ENCODE peak calls at places on chromosomes 5 and 9, in nine cellular contexts. One of them, this sample, is unnamed.
A peak's percentile ranks its signal among the peaks of the same experiment; 100 is the strongest.

GRCh38 chr5:145718956-145719355 is 116.2 kb downstream of the PRELID2 start:
- DNase-seq in dorsolateral prefrontal cortex: no peak
- DNase-seq in gastrocnemius medialis: no peak
- DNase-seq in WERI-Rb-1: no peak
- DNase-seq in colonic mucosa: no peak
- DNase-seq in A549: peak; percentile 10
- DNase-seq in coronary artery: no peak
- DNase-seq in sigmoid colon: no peak
- DNase-seq in upper lobe of right lung: no peak
- DNase-seq in this sample: peak; percentile 49

GRCh38 chr5:134769206-134769605 is 10.6 kb downstream of the DDX46 start:
- DNase-seq in dorsolateral prefrontal cortex: no peak
- DNase-seq in gastrocnemius medialis: no peak
- DNase-seq in WERI-Rb-1: no peak
- DNase-seq in colonic mucosa: no peak
- DNase-seq in A549: no peak
- DNase-seq in coronary artery: no peak
- DNase-seq in sigmoid colon: no peak
- DNase-seq in upper lobe of right lung: no peak
- DNase-seq in this sample: peak; percentile 65

GRCh38 chr9:84266087-84266561 is 74.4 kb downstream of the SLC28A3 start:
- DNase-seq in dorsolateral prefrontal cortex: no peak
- DNase-seq in gastrocnemius medialis: no peak
- DNase-seq in WERI-Rb-1: no peak
- DNase-seq in colonic mucosa: peak; percentile 20
- DNase-seq in A549: peak; percentile 9
- DNase-seq in coronary artery: no peak
- DNase-seq in sigmoid colon: no peak
- DNase-seq in upper lobe of right lung: no peak
- DNase-seq in this sample: no peak

GRCh38 chr9:83423815-83424707 is 114.1 kb downstream of the FRMD3 start:
- DNase-seq in dorsolateral prefrontal cortex: no peak
- DNase-seq in gastrocnemius medialis: no peak
- DNase-seq in WERI-Rb-1: peak; percentile 38
- DNase-seq in colonic mucosa: no peak
- DNase-seq in A549: no peak
- DNase-seq in coronary artery: no peak
- DNase-seq in sigmoid colon: no peak
- DNase-seq in upper lobe of right lung: no peak
- DNase-seq in this sample: no peak

GRCh38 chr5:40689442-40689841 is 9.7 kb downstream of the PTGER4 start:
- DNase-seq in dorsolateral prefrontal cortex: no peak
- DNase-seq in gastrocnemius medialis: no peak
- DNase-seq in WERI-Rb-1: no peak
- DNase-seq in colonic mucosa: peak; percentile 37
- DNase-seq in A549: peak; percentile 79
- DNase-seq in coronary artery: no peak
- DNase-seq in sigmoid colon: no peak
- DNase-seq in upper lobe of right lung: no peak
- DNase-seq in this sample: peak; percentile 91

GRCh38 chr9:34592895-34593601 is 3.5 kb upstream of the CNTFR start:
- DNase-seq in dorsolateral prefrontal cortex: no peak
- DNase-seq in gastrocnemius medialis: peak; percentile 94
- DNase-seq in WERI-Rb-1: no peak
- DNase-seq in colonic mucosa: peak; percentile 45
- DNase-seq in A549: no peak
- DNase-seq in coronary artery: no peak
- DNase-seq in sigmoid colon: peak; percentile 92
- DNase-seq in upper lobe of right lung: peak; percentile 84
- DNase-seq in this sample: no peak

GRCh38 chr9:12426198-12426864 is 266.9 kb upstream of the TYRP1 start:
- DNase-seq in dorsolateral prefrontal cortex: no peak
- DNase-seq in gastrocnemius medialis: no peak
- DNase-seq in WERI-Rb-1: no peak
- DNase-seq in colonic mucosa: no peak
- DNase-seq in A549: no peak
- DNase-seq in coronary artery: no peak
- DNase-seq in sigmoid colon: no peak
- DNase-seq in upper lobe of right lung: no peak
- DNase-seq in this sample: no peak

GRCh38 chr9:14170392-14170931 is 143.5 kb downstream of the NFIB start:
- DNase-seq in dorsolateral prefrontal cortex: no peak
- DNase-seq in gastrocnemius medialis: no peak
- DNase-seq in WERI-Rb-1: no peak
- DNase-seq in colonic mucosa: no peak
- DNase-seq in A549: no peak
- DNase-seq in coronary artery: no peak
- DNase-seq in sigmoid colon: no peak
- DNase-seq in upper lobe of right lung: no peak
- DNase-seq in this sample: no peak

GRCh38 chr5:138716456-138716924 is 36.7 kb upstream of the CTNNA1 start:
- DNase-seq in dorsolateral prefrontal cortex: no peak
- DNase-seq in gastrocnemius medialis: no peak
- DNase-seq in WERI-Rb-1: no peak
- DNase-seq in colonic mucosa: no peak
- DNase-seq in A549: no peak
- DNase-seq in coronary artery: no peak
- DNase-seq in sigmoid colon: no peak
- DNase-seq in upper lobe of right lung: no peak
- DNase-seq in this sample: no peak

GRCh38 chr5:164921722-164922121 is 1416.3 kb downstream of the MAT2B start:
- DNase-seq in dorsolateral prefrontal cortex: no peak
- DNase-seq in gastrocnemius medialis: no peak
- DNase-seq in WERI-Rb-1: no peak
- DNase-seq in colonic mucosa: no peak
- DNase-seq in A549: no peak
- DNase-seq in coronary artery: no peak
- DNase-seq in sigmoid colon: no peak
- DNase-seq in upper lobe of right lung: no peak
- DNase-seq in this sample: no peak

GRCh38 chr5:40622463-40623252 is 57.1 kb upstream of the PTGER4 start:
- DNase-seq in dorsolateral prefrontal cortex: no peak
- DNase-seq in gastrocnemius medialis: no peak
- DNase-seq in WERI-Rb-1: no peak
- DNase-seq in colonic mucosa: no peak
- DNase-seq in A549: no peak
- DNase-seq in coronary artery: no peak
- DNase-seq in sigmoid colon: no peak
- DNase-seq in upper lobe of right lung: no peak
- DNase-seq in this sample: no peak

GRCh38 chr5:181160144-181160754 is 12.9 kb downstream of the OR2V2 start:
- DNase-seq in dorsolateral prefrontal cortex: peak; percentile 43
- DNase-seq in gastrocnemius medialis: no peak
- DNase-seq in WERI-Rb-1: peak; percentile 53
- DNase-seq in colonic mucosa: no peak
- DNase-seq in A549: peak; percentile 87
- DNase-seq in coronary artery: no peak
- DNase-seq in sigmoid colon: peak; percentile 83
- DNase-seq in upper lobe of right lung: no peak
- DNase-seq in this sample: peak; percentile 53

GRCh38 chr9:87443006-87443405 is 54.7 kb upstream of the DAPK1 start:
- DNase-seq in dorsolateral prefrontal cortex: no peak
- DNase-seq in gastrocnemius medialis: no peak
- DNase-seq in WERI-Rb-1: no peak
- DNase-seq in colonic mucosa: no peak
- DNase-seq in A549: no peak
- DNase-seq in coronary artery: no peak
- DNase-seq in sigmoid colon: no peak
- DNase-seq in upper lobe of right lung: no peak
- DNase-seq in this sample: no peak

GRCh38 chr5:24068507-24068906 is 561.1 kb downstream of the PRDM9 start:
- DNase-seq in dorsolateral prefrontal cortex: no peak
- DNase-seq in gastrocnemius medialis: no peak
- DNase-seq in WERI-Rb-1: no peak
- DNase-seq in colonic mucosa: no peak
- DNase-seq in A549: no peak
- DNase-seq in coronary artery: no peak
- DNase-seq in sigmoid colon: no peak
- DNase-seq in upper lobe of right lung: no peak
- DNase-seq in this sample: no peak

GRCh38 chr5:132459983-132460834 is 30.4 kb downstream of the IRF1 start:
- DNase-seq in dorsolateral prefrontal cortex: no peak
- DNase-seq in gastrocnemius medialis: peak; percentile 92
- DNase-seq in WERI-Rb-1: no peak
- DNase-seq in colonic mucosa: no peak
- DNase-seq in A549: no peak
- DNase-seq in coronary artery: no peak
- DNase-seq in sigmoid colon: peak; percentile 60
- DNase-seq in upper lobe of right lung: no peak
- DNase-seq in this sample: no peak

GRCh38 chr9:14522627-14523379 is 170.4 kb downstream of the ZDHHC21 start:
- DNase-seq in dorsolateral prefrontal cortex: no peak
- DNase-seq in gastrocnemius medialis: no peak
- DNase-seq in WERI-Rb-1: no peak
- DNase-seq in colonic mucosa: no peak
- DNase-seq in A549: no peak
- DNase-seq in coronary artery: no peak
- DNase-seq in sigmoid colon: no peak
- DNase-seq in upper lobe of right lung: no peak
- DNase-seq in this sample: no peak

GRCh38 chr9:114035845-114036785 is 42.0 kb downstream of the AMBP start:
- DNase-seq in dorsolateral prefrontal cortex: peak; percentile 15
- DNase-seq in gastrocnemius medialis: no peak
- DNase-seq in WERI-Rb-1: no peak
- DNase-seq in colonic mucosa: peak; percentile 9
- DNase-seq in A549: no peak
- DNase-seq in coronary artery: peak; percentile 54
- DNase-seq in sigmoid colon: peak; percentile 38
- DNase-seq in upper lobe of right lung: no peak
- DNase-seq in this sample: no peak

GRCh38 chr5:135996611-135997010 is 32.2 kb upstream of the TGFBI start:
- DNase-seq in dorsolateral prefrontal cortex: no peak
- DNase-seq in gastrocnemius medialis: no peak
- DNase-seq in WERI-Rb-1: no peak
- DNase-seq in colonic mucosa: no peak
- DNase-seq in A549: no peak
- DNase-seq in coronary artery: no peak
- DNase-seq in sigmoid colon: no peak
- DNase-seq in upper lobe of right lung: no peak
- DNase-seq in this sample: peak; percentile 61

GRCh38 chr9:89374176-89374575 is 55.9 kb downstream of the SECISBP2 start:
- DNase-seq in dorsolateral prefrontal cortex: no peak
- DNase-seq in gastrocnemius medialis: no peak
- DNase-seq in WERI-Rb-1: no peak
- DNase-seq in colonic mucosa: no peak
- DNase-seq in A549: no peak
- DNase-seq in coronary artery: no peak
- DNase-seq in sigmoid colon: no peak
- DNase-seq in upper lobe of right lung: no peak
- DNase-seq in this sample: peak; percentile 43

GRCh38 chr5:10689391-10690081 is 71.5 kb downstream of the DAP start:
- DNase-seq in dorsolateral prefrontal cortex: no peak
- DNase-seq in gastrocnemius medialis: no peak
- DNase-seq in WERI-Rb-1: peak; percentile 77
- DNase-seq in colonic mucosa: no peak
- DNase-seq in A549: peak; percentile 64
- DNase-seq in coronary artery: no peak
- DNase-seq in sigmoid colon: no peak
- DNase-seq in upper lobe of right lung: no peak
- DNase-seq in this sample: peak; percentile 65

GRCh38 chr5:10691826-10692785 is 68.9 kb downstream of the DAP start:
- DNase-seq in dorsolateral prefrontal cortex: no peak
- DNase-seq in gastrocnemius medialis: no peak
- DNase-seq in WERI-Rb-1: no peak
- DNase-seq in colonic mucosa: no peak
- DNase-seq in A549: no peak
- DNase-seq in coronary artery: no peak
- DNase-seq in sigmoid colon: no peak
- DNase-seq in upper lobe of right lung: no peak
- DNase-seq in this sample: peak; percentile 80

GRCh38 chr5:10690460-10690859 is 70.6 kb downstream of the DAP start:
- DNase-seq in dorsolateral prefrontal cortex: no peak
- DNase-seq in gastrocnemius medialis: no peak
- DNase-seq in WERI-Rb-1: no peak
- DNase-seq in colonic mucosa: no peak
- DNase-seq in A549: no peak
- DNase-seq in coronary artery: no peak
- DNase-seq in sigmoid colon: no peak
- DNase-seq in upper lobe of right lung: no peak
- DNase-seq in this sample: peak; percentile 38

GRCh38 chr5:10686890-10687289 is 74.1 kb downstream of the DAP start:
- DNase-seq in dorsolateral prefrontal cortex: no peak
- DNase-seq in gastrocnemius medialis: no peak
- DNase-seq in WERI-Rb-1: no peak
- DNase-seq in colonic mucosa: no peak
- DNase-seq in A549: no peak
- DNase-seq in coronary artery: no peak
- DNase-seq in sigmoid colon: no peak
- DNase-seq in upper lobe of right lung: no peak
- DNase-seq in this sample: no peak

GRCh38 chr5:10688651-10689171 is 72.3 kb downstream of the DAP start:
- DNase-seq in dorsolateral prefrontal cortex: no peak
- DNase-seq in gastrocnemius medialis: no peak
- DNase-seq in WERI-Rb-1: no peak
- DNase-seq in colonic mucosa: no peak
- DNase-seq in A549: no peak
- DNase-seq in coronary artery: no peak
- DNase-seq in sigmoid colon: no peak
- DNase-seq in upper lobe of right lung: no peak
- DNase-seq in this sample: no peak
- H3K4me3 ChIP-seq in dorsolateral prefrontal cortex: no peak overlapping the region
- H3K4me3 ChIP-seq in gastrocnemius medialis: no peak overlapping the region
- H3K4me3 ChIP-seq in WERI-Rb-1: no peak overlapping the region
- H3K4me3 ChIP-seq in colonic mucosa: no peak overlapping the region
- H3K4me3 ChIP-seq in A549: no peak overlapping the region
- H3K4me3 ChIP-seq in coronary artery: no peak overlapping the region
- H3K4me3 ChIP-seq in sigmoid colon: no peak overlapping the region
- H3K4me3 ChIP-seq in upper lobe of right lung: no peak overlapping the region
- H3K4me3 ChIP-seq in this sample: no peak overlapping the region

GRCh38 chr5:59685806-59686205 is 207.7 kb downstream of the PDE4D start:
- DNase-seq in dorsolateral prefrontal cortex: no peak
- DNase-seq in gastrocnemius medialis: no peak
- DNase-seq in WERI-Rb-1: peak; percentile 32
- DNase-seq in colonic mucosa: no peak
- DNase-seq in A549: no peak
- DNase-seq in coronary artery: no peak
- DNase-seq in sigmoid colon: no peak
- DNase-seq in upper lobe of right lung: no peak
- DNase-seq in this sample: peak; percentile 65
- TF ChIP-seq CTCF in dorsolateral prefrontal cortex: no peak
- TF ChIP-seq CTCF in gastrocnemius medialis: no peak
- TF ChIP-seq CTCF in WERI-Rb-1: no peak
- TF ChIP-seq CTCF in colonic mucosa: no peak
- TF ChIP-seq CTCF in A549: no peak
- TF ChIP-seq CTCF in coronary artery: no peak
- TF ChIP-seq CTCF in sigmoid colon: no peak
- TF ChIP-seq CTCF in upper lobe of right lung: no peak
- TF ChIP-seq CTCF in this sample: no peak

GRCh38 chr5:168756517-168757391 is 177.6 kb upstream of the PANK3 start:
- DNase-seq in dorsolateral prefrontal cortex: no peak
- DNase-seq in gastrocnemius medialis: no peak
- DNase-seq in WERI-Rb-1: no peak
- DNase-seq in colonic mucosa: no peak
- DNase-seq in A549: no peak
- DNase-seq in coronary artery: no peak
- DNase-seq in sigmoid colon: no peak
- DNase-seq in upper lobe of right lung: no peak
- DNase-seq in this sample: no peak
- H3K4me3 ChIP-seq in dorsolateral prefrontal cortex: no peak overlapping the region
- H3K4me3 ChIP-seq in gastrocnemius medialis: no peak overlapping the region
- H3K4me3 ChIP-seq in WERI-Rb-1: no peak overlapping the region
- H3K4me3 ChIP-seq in colonic mucosa: no peak overlapping the region
- H3K4me3 ChIP-seq in A549: no peak overlapping the region
- H3K4me3 ChIP-seq in coronary artery: no peak overlapping the region
- H3K4me3 ChIP-seq in sigmoid colon: no peak overlapping the region
- H3K4me3 ChIP-seq in upper lobe of right lung: no peak overlapping the region
- H3K4me3 ChIP-seq in this sample: no peak overlapping the region

GRCh38 chr9:35664531-35665470 is at the start of gene ARHGEF39:
- DNase-seq in dorsolateral prefrontal cortex: peak; percentile 43
- DNase-seq in gastrocnemius medialis: peak; percentile 80
- DNase-seq in WERI-Rb-1: peak; percentile 89
- DNase-seq in colonic mucosa: peak; percentile 91
- DNase-seq in A549: peak; percentile 94
- DNase-seq in coronary artery: no peak
- DNase-seq in sigmoid colon: peak; percentile 90
- DNase-seq in upper lobe of right lung: peak; percentile 91
- DNase-seq in this sample: peak; percentile 65
- TF ChIP-seq CTCF in dorsolateral prefrontal cortex: peak; percentile 35
- TF ChIP-seq CTCF in gastrocnemius medialis: no peak
- TF ChIP-seq CTCF in WERI-Rb-1: peak; percentile 60
- TF ChIP-seq CTCF in colonic mucosa: no peak
- TF ChIP-seq CTCF in A549: peak; percentile 47
- TF ChIP-seq CTCF in coronary artery: no peak
- TF ChIP-seq CTCF in sigmoid colon: no peak
- TF ChIP-seq CTCF in upper lobe of right lung: peak; percentile 25
- TF ChIP-seq CTCF in this sample: no peak

This sample was measured in AG10803.